ENCODE peak calls at places on chromosomes 1 and 21, in eight cellular contexts. B is breast epithelium; N is heart left ventricle; X is IMR-90; R is CD4-positive, CD25-positive, alpha-beta regulatory T cell; Q is CD4-positive, alpha-beta memory T cell; S is OCI-LY7; G is SJSA1. L is an unnamed sample. For H3K4me1, the result is how much of the 10 kb centered on the place peaks cover.

GRCh38 chr1:61757945-61758344 is 15.7 kb downstream of the PATJ start:
- DNase-seq in B (no peak), N (no peak), X (peak), R (no peak), Q (no peak), S (no peak), G (no peak), L (no peak)

GRCh38 chr1:205477759-205478247 is 22.0 kb upstream of the BLACAT1 start:
- DNase-seq in B (peak), N (no peak), X (peak), R (no peak), Q (no peak), S (no peak), G (peak), L (no peak)

GRCh38 chr1:156444407-156445001 is 56.1 kb downstream of the MEF2D start:
- DNase-seq in B (no peak), N (no peak), X (no peak), R (peak), Q (no peak), S (peak), G (no peak), L (no peak)

GRCh38 chr1:28370220-28371010 is 875 bp downstream of the PHACTR4 start:
- DNase-seq in B (no peak), N (peak), X (peak), R (peak), Q (peak), S (peak), G (peak), L (no peak)

GRCh38 chr1:23889074-23889473 is 21.0 kb upstream of the FUCA1 start:
- DNase-seq in B (no peak), N (no peak), X (no peak), R (no peak), Q (no peak), S (peak), G (no peak), L (no peak)

GRCh38 chr1:161733526-161733925 is 12.2 kb downstream of the FCRLB start:
- DNase-seq in B (no peak), N (no peak), X (peak), R (no peak), Q (no peak), S (no peak), G (peak), L (no peak)

GRCh38 chr1:76607712-76608111 is 259.6 kb upstream of the ST6GALNAC5 start:
- DNase-seq in B (no peak), N (no peak), X (no peak), R (no peak), Q (no peak), S (no peak), G (no peak), L (no peak)

GRCh38 chr1:180415985-180416633 is 86.3 kb downstream of the ACBD6 start:
- DNase-seq in B (no peak), N (no peak), X (peak), R (peak), Q (no peak), S (peak), G (peak), L (no peak)

GRCh38 chr1:5649795-5650194 is 342.4 kb downstream of the NPHP4 start:
- DNase-seq in B (no peak), N (no peak), X (no peak), R (no peak), Q (no peak), S (no peak), G (no peak), L (no peak)

GRCh38 chr21:23003951-23004350 is 2005.7 kb downstream of the NCAM2 start:
- DNase-seq in B (no peak), N (no peak), X (no peak), R (no peak), Q (no peak), S (no peak), G (no peak), L (no peak)

GRCh38 chr1:29210278-29211085 is 20.3 kb downstream of the MECR start:
- DNase-seq in B (no peak), N (no peak), X (no peak), R (no peak), Q (no peak), S (no peak), G (no peak), L (no peak)

GRCh38 chr1:31569773-31570172 is 6.5 kb upstream of the TINAGL1 start:
- DNase-seq in B (peak), N (no peak), X (no peak), R (no peak), Q (no peak), S (no peak), G (no peak), L (no peak)

GRCh38 chr1:152109231-152109997 is 5.8 kb downstream of the TCHH start:
- DNase-seq in B (no peak), N (no peak), X (peak), R (peak), Q (no peak), S (no peak), G (no peak), L (no peak)

GRCh38 chr1:234238060-234238459 is 135.2 kb upstream of the COA6 start:
- DNase-seq in B (no peak), N (no peak), X (no peak), R (no peak), Q (no peak), S (no peak), G (no peak), L (no peak)

GRCh38 chr1:232501856-232502255 is 128.1 kb downstream of the SIPA1L2 start:
- DNase-seq in B (no peak), N (no peak), X (no peak), R (no peak), Q (no peak), S (no peak), G (no peak), L (no peak)

GRCh38 chr1:172286629-172287076 is 133.8 kb upstream of the C1orf105 start:
- DNase-seq in B (no peak), N (no peak), X (peak), R (no peak), Q (no peak), S (no peak), G (no peak), L (no peak)

GRCh38 chr21:46135782-46136181 is 19.6 kb downstream of the FTCD start:
- DNase-seq in B (no peak), N (no peak), X (no peak), R (no peak), Q (peak), S (no peak), G (no peak), L (no peak)

GRCh38 chr1:30522031-30523004 is 201.1 kb downstream of the MATN1 start:
- DNase-seq in B (peak), N (peak), X (peak), R (no peak), Q (no peak), S (no peak), G (no peak), L (no peak)

GRCh38 chr1:98693385-98693784 is 31.9 kb downstream of the SNX7 start:
- DNase-seq in B (no peak), N (no peak), X (no peak), R (no peak), Q (no peak), S (no peak), G (no peak), L (no peak)

GRCh38 chr1:3012511-3013291 is 8.6 kb upstream of the ACTRT2 start:
- DNase-seq in B (peak), N (peak), X (no peak), R (no peak), Q (no peak), S (peak), G (no peak), L (peak)

GRCh38 chr1:3170566-3171453 is 101.8 kb downstream of the PRDM16 start:
- DNase-seq in B (peak), N (peak), X (no peak), R (no peak), Q (no peak), S (no peak), G (no peak), L (no peak)

GRCh38 chr1:165793951-165794350 is 25.3 kb upstream of the TMCO1 start:
- DNase-seq in B (no peak), N (no peak), X (peak), R (no peak), Q (no peak), S (no peak), G (no peak), L (no peak)

GRCh38 chr21:28523367-28523766 is 469.3 kb downstream of the LTN1 start:
- DNase-seq in B (no peak), N (no peak), X (no peak), R (no peak), Q (no peak), S (no peak), G (no peak), L (no peak)

GRCh38 chr1:18309552-18310155 is 171.1 kb upstream of the KLHDC7A start:
- DNase-seq in B (no peak), N (no peak), X (no peak), R (no peak), Q (no peak), S (no peak), G (no peak), L (no peak)

GRCh38 chr1:67367370-67368345 is 60.0 kb downstream of the IL12RB2 start:
- DNase-seq in B (no peak), N (peak), X (peak), R (no peak), Q (no peak), S (no peak), G (peak), L (no peak)

GRCh38 chr1:93880731-93881130 is 1.7 kb upstream of the DNTTIP2 start:
- DNase-seq in B (no peak), N (no peak), X (peak), R (no peak), Q (no peak), S (no peak), G (peak), L (no peak)

DNA sequence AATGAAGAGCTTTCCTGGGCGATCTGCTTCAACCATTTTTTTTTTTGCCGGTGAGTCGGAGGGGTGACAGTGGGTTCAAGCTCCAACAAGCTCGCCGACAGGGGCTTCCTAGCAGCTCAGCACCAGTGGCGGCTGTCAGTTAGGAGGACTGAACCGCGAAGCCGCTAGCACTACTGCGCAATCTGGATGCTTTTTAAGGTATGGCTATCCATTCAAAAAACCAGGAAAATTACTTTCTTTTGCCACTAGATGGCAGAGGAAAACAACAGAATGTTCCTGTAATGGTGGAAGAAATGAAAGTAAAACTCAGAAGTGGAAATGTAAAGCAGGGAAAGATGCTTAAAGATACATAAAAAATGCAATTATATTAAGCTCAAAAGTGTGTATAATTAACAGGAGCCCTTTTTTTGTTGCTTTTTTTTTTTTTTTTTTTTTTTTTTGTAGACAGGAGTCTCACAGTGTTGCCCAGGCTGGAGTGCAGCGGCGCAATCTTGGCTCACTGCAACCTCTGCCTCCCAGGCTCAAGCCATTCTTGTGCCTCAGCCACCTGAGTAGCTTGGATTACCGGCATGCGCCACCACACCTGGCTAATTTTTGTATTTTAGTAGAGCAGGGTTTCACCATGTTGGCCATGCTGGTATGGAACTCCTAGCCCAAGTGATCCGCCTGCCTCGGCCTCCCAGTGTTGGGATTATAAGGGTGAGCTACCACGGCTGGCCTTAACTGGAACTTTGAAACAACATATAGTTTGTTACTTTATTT is 8.5 kb downstream of the KYAT3 start:
- DNase-seq in B (no peak), N (no peak), X (peak), R (peak), Q (peak), S (peak), G (peak), L (no peak)
- H3K4me3 ChIP-seq in B (no peak), N (peak), X (no peak), R (peak), Q (no peak), S (no peak), G (no peak), L (no peak)

GRCh38 chr1:115651391-115651790 is 9.6 kb downstream of the VANGL1 start:
- DNase-seq in B (no peak), N (no peak), X (no peak), R (no peak), Q (no peak), S (no peak), G (no peak), L (no peak)
- H3K4me1 ChIP-seq in B (under half), N (under half), X (under half), R (under half), Q (under half), S (under half), G (under half), L (under half)

GRCh38 chr1:59434336-59434735 is 137.4 kb downstream of the FGGY start:
- DNase-seq in B (no peak), N (no peak), X (no peak), R (no peak), Q (no peak), S (no peak), G (peak), L (no peak)
- H3K27ac ChIP-seq in B (no peak), N (no peak), X (no peak), R (no peak), Q (no peak), S (no peak), G (peak), L (no peak)

DNA sequence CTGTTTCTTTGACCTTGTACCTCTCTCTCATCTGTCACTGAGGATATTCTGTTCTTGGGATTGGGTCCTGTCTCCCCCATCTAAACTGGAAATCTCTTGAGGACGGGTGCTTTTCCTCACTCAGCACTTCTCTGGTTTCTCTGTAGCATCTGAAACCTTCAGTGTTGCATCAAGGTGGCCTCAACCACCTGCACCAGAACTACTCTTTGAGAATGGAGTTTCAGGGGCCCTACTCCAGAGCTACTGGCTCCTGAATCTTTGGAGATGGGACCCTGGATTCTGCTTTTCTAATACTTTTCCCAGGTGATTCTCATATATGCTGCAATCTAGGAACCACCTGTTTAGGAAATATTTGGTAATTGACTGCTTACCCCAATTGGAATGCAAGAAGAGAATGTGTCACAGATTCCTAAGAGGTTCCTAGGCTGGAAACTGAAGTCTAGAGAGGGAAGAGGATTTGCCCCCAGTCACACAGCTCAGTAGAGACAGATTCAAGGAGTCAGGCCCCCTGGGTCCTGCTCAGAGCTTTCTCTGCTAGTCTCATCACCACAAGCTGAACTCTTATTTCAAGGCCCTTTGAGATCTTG is 48.8 kb downstream of the EIF2D start:
- DNase-seq in B (no peak), N (no peak), X (no peak), R (no peak), Q (no peak), S (no peak), G (no peak), L (no peak)
- H3K4me3 ChIP-seq in B (no peak), N (peak), X (no peak), R (peak), Q (peak), S (peak), G (no peak), L (peak)

GRCh38 chr1:21325231-21325718 is 35.0 kb upstream of the ECE1 start:
- DNase-seq in B (no peak), N (no peak), X (no peak), R (no peak), Q (no peak), S (peak), G (no peak), L (no peak)

GRCh38 chr1:21326861-21327344 is 36.6 kb upstream of the ECE1 start:
- DNase-seq in B (no peak), N (peak), X (no peak), R (no peak), Q (no peak), S (no peak), G (no peak), L (no peak)

GRCh38 chr1:21327566-21328323 is 37.5 kb upstream of the ECE1 start:
- DNase-seq in B (no peak), N (no peak), X (no peak), R (no peak), Q (no peak), S (no peak), G (no peak), L (no peak)

GRCh38 chr1:21324368-21325137 is 34.3 kb upstream of the ECE1 start:
- DNase-seq in B (peak), N (peak), X (peak), R (peak), Q (peak), S (peak), G (peak), L (peak)

GRCh38 chr1:21325731-21326387 is 35.6 kb upstream of the ECE1 start:
- DNase-seq in B (no peak), N (peak), X (no peak), R (no peak), Q (no peak), S (no peak), G (no peak), L (no peak)
- H3K4me1 ChIP-seq in B (under half), N (half or more), X (half or more), R (half or more), Q (half or more), S (under half), G (half or more), L (half or more)

GRCh38 chr1:10980094-10980577 is 32.3 kb upstream of the TARDBP start:
- DNase-seq in B (peak), N (peak), X (peak), R (no peak), Q (no peak), S (no peak), G (no peak), L (no peak)

GRCh38 chr1:10979483-10979920 is 33.0 kb upstream of the TARDBP start:
- DNase-seq in B (peak), N (no peak), X (no peak), R (peak), Q (no peak), S (no peak), G (no peak), L (no peak)

GRCh38 chr1:10978719-10979118 is 33.7 kb upstream of the TARDBP start:
- DNase-seq in B (no peak), N (no peak), X (no peak), R (no peak), Q (no peak), S (no peak), G (no peak), L (no peak)

GRCh38 chr1:10975567-10976326 is 36.7 kb upstream of the TARDBP start:
- DNase-seq in B (peak), N (no peak), X (peak), R (no peak), Q (no peak), S (no peak), G (no peak), L (no peak)

DNA sequence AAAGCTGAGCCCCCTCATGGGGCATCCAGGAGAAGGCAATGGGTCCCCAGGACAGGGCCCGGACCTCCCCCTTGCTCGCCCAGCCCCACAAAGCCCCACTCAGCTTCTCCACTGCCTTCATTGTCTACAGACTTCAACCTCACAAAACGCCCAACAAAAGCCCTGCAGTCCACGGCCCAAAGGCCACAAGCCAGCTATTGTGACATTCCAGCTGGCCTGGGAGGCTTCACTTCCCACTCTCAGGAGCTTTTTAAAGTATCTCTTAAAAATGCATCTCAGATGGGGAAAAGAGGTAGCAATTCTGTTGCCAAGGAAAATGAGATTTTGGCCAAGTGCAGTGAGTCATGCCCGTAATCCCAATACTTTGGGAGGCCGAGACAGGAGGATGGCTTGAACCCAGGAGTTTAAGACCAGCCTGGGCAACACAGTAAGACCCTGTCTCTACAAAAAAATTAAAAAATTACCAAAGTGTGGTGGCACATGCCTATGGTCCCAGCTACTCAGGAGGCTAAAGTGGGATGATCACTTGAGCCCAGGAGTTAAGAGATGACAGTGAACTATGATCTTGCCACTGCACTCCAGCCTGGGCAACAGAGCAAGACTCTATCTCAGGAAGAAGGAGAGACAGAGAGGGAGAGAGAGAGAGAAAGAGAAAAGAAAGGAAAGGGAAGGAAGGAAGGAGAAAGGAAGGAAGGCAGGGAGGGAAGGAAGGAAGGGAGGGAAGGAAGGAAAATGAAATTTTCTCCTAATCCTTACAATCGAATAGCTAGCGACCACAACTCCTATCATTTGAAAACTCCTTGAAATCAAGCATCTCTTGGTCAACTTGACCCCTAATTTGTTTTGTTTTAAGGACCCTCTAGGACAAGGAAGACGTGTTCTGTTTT is 31.4 kb upstream of the TARDBP start:
- DNase-seq in B (peak), N (no peak), X (no peak), R (no peak), Q (no peak), S (no peak), G (no peak), L (no peak)
- H3K27ac ChIP-seq in B (peak), N (no peak), X (no peak), R (no peak), Q (no peak), S (no peak), G (no peak), L (no peak)

L was measured in effector memory CD4-positive, alpha-beta T cell.